ENCODE peak calls at places on chromosomes 16 and 17, in seven cellular contexts. F, J, X, M, N, P and T are unnamed samples.

GRCh38 chr16:19781196-19781595 is 63.1 kb downstream of the IQCK start:
- DNase-seq in J (no peak), N (no peak), P (no peak), F (no peak), X (no peak), M (no peak), T (no peak)

GRCh38 chr17:78127240-78127887 is 1.2 kb downstream of the TMC6 start:
- DNase-seq in M (no peak), P (peak; percentile 71), X (no peak), F (no peak), J (no peak), N (peak; percentile 77), T (peak; percentile 85)

GRCh38 chr17:56635640-56636039 is 42.1 kb downstream of the NOG start:
- DNase-seq in J (no peak), P (no peak), X (no peak), N (no peak), M (no peak), F (no peak), T (no peak)

GRCh38 chr16:53805113-53805512 is 101.2 kb downstream of the FTO start:
- DNase-seq in J (no peak), X (no peak), N (no peak), P (no peak), M (no peak), F (no peak), T (no peak)

GRCh38 chr17:81428521-81428920 is 33.3 kb downstream of the BAHCC1 start:
- DNase-seq in F (no peak), M (no peak), X (no peak), P (peak; percentile 27), N (no peak), J (no peak), T (no peak)

GRCh38 chr16:67183284-67183626 is 508 bp downstream of the MATCAP1 start:
- DNase-seq in X (no peak), F (no peak), P (no peak), J (no peak), N (no peak), M (no peak), T (no peak)

GRCh38 chr16:57694556-57695377 is at the start of gene DRC7:
- DNase-seq in X (peak; percentile 43), F (peak; percentile 35), N (no peak), P (peak; percentile 63), M (no peak), J (peak; percentile 1), T (peak; percentile 57)

GRCh38 chr17:56835259-56835575 is 1.3 kb downstream of the DGKE start:
- DNase-seq in N (no peak), M (no peak), P (no peak), F (no peak), J (no peak), X (no peak), T (no peak)